ENCODE peak calls at places on chromosome 11, in five cellular contexts. T, I, A, E and M are unnamed samples.

GRCh38 chr11:74820763-74821162 is 72.1 kb downstream of the RNF169 start:
- DNase-seq in T (no peak), I (no peak), A (no peak), E (peak), M (peak)

GRCh38 chr11:117094776-117095175 is 3.5 kb downstream of the SIK3 start:
- DNase-seq in T (no peak), I (no peak), A (no peak), E (no peak), M (no peak)

GRCh38 chr11:1458340-1459218 is 28.0 kb downstream of the MOB2 start:
- DNase-seq in T (no peak), I (peak), A (no peak), E (no peak), M (no peak)

GRCh38 chr11:69645801-69646492 is 5.0 kb downstream of the CCND1 start:
- DNase-seq in T (no peak), I (no peak), A (no peak), E (no peak), M (no peak)

GRCh38 chr11:22670803-22671202 is 4.4 kb downstream of the GAS2 start:
- DNase-seq in T (no peak), I (no peak), A (no peak), E (peak), M (peak)

GRCh38 chr11:831132-831864 is 1.5 kb upstream of the CD151 start:
- DNase-seq in T (no peak), I (no peak), A (no peak), E (no peak), M (peak)

GRCh38 chr11:133951484-133952198 is 5.1 kb downstream of the IGSF9B start:
- DNase-seq in T (no peak), I (no peak), A (no peak), E (no peak), M (no peak)

GRCh38 chr11:106389096-106389495 is 311.6 kb downstream of the AASDHPPT start:
- DNase-seq in T (no peak), I (no peak), A (no peak), E (no peak), M (no peak)

GRCh38 chr11:77147668-77148321 is 19.7 kb downstream of the MYO7A start:
- DNase-seq in T (no peak), I (peak), A (no peak), E (no peak), M (no peak)

GRCh38 chr11:33868646-33869461 is 23.0 kb downstream of the LMO2 start:
- DNase-seq in T (no peak), I (no peak), A (no peak), E (no peak), M (no peak)

GRCh38 chr11:63667993-63668392 is 3.2 kb downstream of the ATL3 start:
- DNase-seq in T (peak), I (no peak), A (no peak), E (no peak), M (peak)

GRCh38 chr11:88583232-88583631 is 245.7 kb upstream of the CTSC start:
- DNase-seq in T (no peak), I (no peak), A (no peak), E (no peak), M (no peak)

GRCh38 chr11:64220271-64220670 is 5.7 kb downstream of the TRPT1 start:
- DNase-seq in T (no peak), I (no peak), A (no peak), E (no peak), M (no peak)

GRCh38 chr11:65558002-65558784 is at the start of gene LTBP3:
- DNase-seq in T (peak), I (peak), A (no peak), E (peak), M (peak)

GRCh38 chr11:105000167-105000566 is 22.8 kb downstream of the CASP5 start:
- DNase-seq in T (no peak), I (no peak), A (no peak), E (peak), M (no peak)

GRCh38 chr11:128544625-128545024 is 42.7 kb downstream of the ETS1 start:
- DNase-seq in T (no peak), I (no peak), A (no peak), E (no peak), M (peak)

GRCh38 chr11:126992065-126992803 is 8.3 kb downstream of the KIRREL3 start:
- DNase-seq in T (peak), I (no peak), A (no peak), E (no peak), M (no peak)

GRCh38 chr11:109405671-109406070 is 16.3 kb upstream of the C11orf87 start:
- DNase-seq in T (no peak), I (no peak), A (no peak), E (no peak), M (no peak)

GRCh38 chr11:47351159-47352126 is 1.1 kb downstream of the MYBPC3 start:
- DNase-seq in T (no peak), I (no peak), A (no peak), E (no peak), M (no peak)

GRCh38 chr11:129846508-129847335 is 31.1 kb downstream of the TMEM45B start:
- DNase-seq in T (no peak), I (no peak), A (peak), E (peak), M (no peak)

GRCh38 chr11:69359735-69360470 is 65.9 kb downstream of the MYEOV start:
- DNase-seq in T (no peak), I (no peak), A (no peak), E (no peak), M (no peak)

GRCh38 chr11:92964471-92964870 is 5.0 kb upstream of the MTNR1B start:
- DNase-seq in T (no peak), I (no peak), A (no peak), E (no peak), M (no peak)

GRCh38 chr11:70739811-70740474 is 341.6 kb downstream of the CTTN start:
- DNase-seq in T (no peak), I (no peak), A (no peak), E (no peak), M (no peak)

GRCh38 chr11:72626637-72626936 is 47.6 kb downstream of the PDE2A start:
- DNase-seq in T (no peak), I (no peak), A (no peak), E (no peak), M (no peak)
- H3K27ac ChIP-seq in T (no peak), I (no peak), A (no peak), E (no peak), M (no peak)

DNA sequence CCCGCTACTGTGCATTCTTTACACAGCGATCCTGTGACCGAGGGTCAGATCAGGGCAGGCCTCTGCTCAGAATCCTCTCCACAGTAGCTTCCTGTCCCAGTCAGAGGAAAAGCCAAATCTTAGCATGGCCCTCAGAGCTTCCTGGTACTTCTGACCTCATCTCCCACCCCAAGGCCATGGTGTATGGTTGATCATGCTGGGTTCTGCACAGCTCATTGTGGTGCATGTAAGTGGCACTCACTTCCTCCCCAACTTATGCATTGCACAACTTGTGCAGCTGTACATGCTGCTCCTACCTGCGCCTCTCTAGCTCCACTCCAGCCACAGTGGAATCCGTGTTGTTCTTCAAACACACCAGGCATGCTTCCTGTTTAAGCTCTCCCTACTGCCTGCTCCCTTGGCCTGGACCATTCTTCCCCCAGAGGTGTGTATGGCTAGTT is 20.3 kb downstream of the BMAL1 start:
- DNase-seq in T (no peak), I (no peak), A (no peak), E (peak), M (no peak)
- TF ChIP-seq MYC in T (no peak), I (no peak), A (no peak), E (no peak), M (no peak)

DNA sequence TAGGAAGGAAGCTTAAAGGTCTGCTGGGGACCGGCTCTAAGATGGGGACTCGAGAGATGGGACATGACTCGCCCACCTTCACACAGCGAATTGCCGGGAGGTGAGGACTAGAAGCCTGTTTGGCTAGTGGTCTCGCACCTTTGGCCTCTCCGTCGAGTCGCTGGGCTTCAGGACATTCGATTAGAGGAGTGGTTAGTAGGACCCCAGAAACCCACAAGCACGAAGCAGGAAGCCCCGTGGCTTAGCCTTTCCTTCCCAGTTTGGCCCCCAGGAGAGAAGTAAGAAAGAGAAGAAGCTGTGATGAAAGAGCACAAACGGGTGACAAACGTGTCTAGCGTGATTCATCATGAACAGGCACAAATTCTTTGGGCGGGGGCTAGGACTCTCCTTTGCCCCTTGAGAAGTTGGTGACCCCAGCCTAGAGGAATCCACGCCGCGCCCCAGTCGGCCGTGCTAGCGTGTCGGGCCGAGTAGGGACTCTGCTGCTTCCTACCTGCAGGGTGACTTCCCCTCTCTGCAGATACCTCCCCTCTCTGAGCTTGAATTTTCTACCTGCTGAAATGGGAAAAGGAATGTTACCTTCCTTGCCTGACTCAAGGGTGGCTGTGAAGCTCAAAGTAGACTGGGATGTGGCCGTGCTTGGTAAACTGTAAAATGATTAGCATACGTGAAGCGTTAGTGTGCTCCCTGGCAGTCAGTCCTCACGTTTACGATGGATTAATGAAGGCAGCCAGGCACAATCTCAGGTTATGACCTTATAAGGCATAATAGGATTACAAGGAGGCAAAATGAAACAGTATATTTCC is 1.1 kb upstream of the ADM start:
- DNase-seq in T (peak), I (peak), A (no peak), E (peak), M (peak)
- TF ChIP-seq POLR2A in T (no peak), I (no peak), A (no peak), E (peak), M (no peak)

GRCh38 chr11:114964676-114965214 is 286.4 kb downstream of the NXPE2 start:
- DNase-seq in T (no peak), I (no peak), A (no peak), E (no peak), M (no peak)
- H3K27ac ChIP-seq in T (no peak), I (no peak), A (no peak), E (no peak), M (no peak)

GRCh38 chr11:46060013-46060412 is 61.2 kb downstream of the PHF21A start:
- DNase-seq in T (no peak), I (no peak), A (no peak), E (no peak), M (no peak)
- TF ChIP-seq MYC in T (no peak), I (no peak), A (no peak), E (no peak), M (no peak)

GRCh38 chr11:2531987-2532703 is 87.3 kb downstream of the KCNQ1 start:
- DNase-seq in T (no peak), I (no peak), A (no peak), E (no peak), M (no peak)

GRCh38 chr11:2534131-2534956 is 89.5 kb downstream of the KCNQ1 start:
- DNase-seq in T (no peak), I (no peak), A (no peak), E (no peak), M (no peak)

GRCh38 chr11:2531277-2531986 is 86.6 kb downstream of the KCNQ1 start:
- DNase-seq in T (peak), I (peak), A (no peak), E (peak), M (peak)

GRCh38 chr11:2533642-2534115 is 88.9 kb downstream of the KCNQ1 start:
- DNase-seq in T (no peak), I (peak), A (no peak), E (peak), M (peak)

DNA sequence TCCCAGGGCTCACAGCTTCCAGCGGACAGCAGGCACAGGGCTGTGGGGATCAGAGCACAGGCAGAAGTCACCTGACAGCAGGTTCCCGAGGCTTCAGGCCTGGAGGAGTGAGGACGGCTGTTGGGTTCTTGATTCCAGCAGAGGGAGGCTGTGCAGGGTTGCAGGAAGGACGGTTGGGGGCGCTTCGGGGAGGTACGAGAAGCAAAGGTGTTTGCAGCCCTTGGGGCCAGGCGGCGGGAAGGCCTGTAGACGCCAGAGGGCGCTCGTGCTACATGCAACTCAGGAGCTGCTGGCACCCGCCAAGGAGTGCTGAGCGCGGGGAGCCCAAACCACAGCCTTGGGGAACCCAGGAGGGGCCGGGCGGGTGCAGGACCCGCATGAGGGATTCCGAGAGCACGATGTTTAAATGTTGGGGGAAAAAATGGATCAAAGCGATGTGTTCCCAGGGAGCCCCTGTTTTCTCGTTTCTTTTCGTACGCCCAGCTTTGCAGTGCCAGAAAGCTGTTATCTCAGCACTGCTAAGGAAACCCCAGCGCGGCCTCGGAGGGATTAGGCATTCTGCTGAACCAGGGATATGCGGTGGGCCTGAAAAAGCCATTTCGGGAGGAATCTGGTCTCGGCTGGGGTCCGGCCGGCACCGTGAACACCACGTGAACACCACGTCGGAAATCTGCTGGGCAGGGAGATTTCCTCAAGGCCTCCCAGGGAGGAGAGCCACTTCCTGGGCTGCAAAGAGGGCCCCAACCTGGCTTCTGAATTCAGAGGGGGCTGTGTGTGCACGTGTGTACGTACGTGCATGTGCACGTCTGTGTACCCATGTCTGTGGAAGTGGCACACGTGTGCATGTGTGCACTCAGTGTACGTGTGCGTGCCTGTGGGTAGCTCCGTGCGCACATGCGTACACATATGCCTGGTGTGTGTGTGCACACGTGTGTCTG is 88.2 kb downstream of the KCNQ1 start:
- DNase-seq in T (peak), I (peak), A (peak), E (peak), M (peak)
- TF ChIP-seq POLR2A in T (no peak), I (no peak), A (no peak), E (no peak), M (no peak)